ENCODE peak calls at places on chromosomes 3 and 15, in six cellular contexts. One of them, this sample, is unnamed. For H3K9me3, the result is how much of the 10 kb centered on the place peaks cover.

GRCh38 chr3:107221856-107222255 is 155.4 kb upstream of the CCDC54 start:
- DNase-seq in A549: no peak
- DNase-seq in endodermal cell: no peak
- DNase-seq in psoas muscle: no peak
- DNase-seq in ovary: no peak
- DNase-seq in fibroblast of lung: no peak
- DNase-seq in this sample: no peak

GRCh38 chr15:42494998-42495360 is 455 bp upstream of the SNAP23 start:
- DNase-seq in ovary: no peak
- DNase-seq in A549: peak
- DNase-seq in fibroblast of lung: peak
- DNase-seq in endodermal cell: no peak
- DNase-seq in psoas muscle: no peak
- DNase-seq in this sample: peak

GRCh38 chr3:126212629-126213375 is 32.4 kb upstream of the ALDH1L1 start:
- DNase-seq in fibroblast of lung: peak
- DNase-seq in endodermal cell: peak
- DNase-seq in ovary: peak
- DNase-seq in A549: peak
- DNase-seq in psoas muscle: peak
- DNase-seq in this sample: peak

GRCh38 chr15:65772909-65773308 is 19.2 kb downstream of the DENND4A start:
- DNase-seq in endodermal cell: no peak
- DNase-seq in fibroblast of lung: no peak
- DNase-seq in A549: no peak
- DNase-seq in ovary: no peak
- DNase-seq in psoas muscle: no peak
- DNase-seq in this sample: no peak

GRCh38 chr3:64631951-64632350 is 55.8 kb downstream of the ADAMTS9 start:
- DNase-seq in A549: no peak
- DNase-seq in ovary: no peak
- DNase-seq in endodermal cell: no peak
- DNase-seq in psoas muscle: no peak
- DNase-seq in fibroblast of lung: no peak
- DNase-seq in this sample: no peak

GRCh38 chr15:88908697-88909621 is 4.2 kb downstream of the MFGE8 start:
- DNase-seq in fibroblast of lung: peak
- DNase-seq in ovary: no peak
- DNase-seq in A549: no peak
- DNase-seq in endodermal cell: no peak
- DNase-seq in psoas muscle: no peak
- DNase-seq in this sample: no peak

GRCh38 chr15:96066126-96066525 is 264.4 kb upstream of the NR2F2 start:
- DNase-seq in psoas muscle: no peak
- DNase-seq in endodermal cell: no peak
- DNase-seq in A549: no peak
- DNase-seq in ovary: no peak
- DNase-seq in fibroblast of lung: no peak
- DNase-seq in this sample: no peak

GRCh38 chr3:114447950-114448479 is 154.2 kb downstream of the TIGIT start:
- DNase-seq in endodermal cell: no peak
- DNase-seq in A549: no peak
- DNase-seq in ovary: no peak
- DNase-seq in psoas muscle: no peak
- DNase-seq in fibroblast of lung: no peak
- DNase-seq in this sample: no peak

GRCh38 chr3:196782496-196782895 is 42.8 kb downstream of the PAK2 start:
- DNase-seq in ovary: no peak
- DNase-seq in endodermal cell: no peak
- DNase-seq in A549: no peak
- DNase-seq in psoas muscle: no peak
- DNase-seq in fibroblast of lung: no peak
- DNase-seq in this sample: no peak

GRCh38 chr3:196774191-196774820 is 34.6 kb downstream of the PAK2 start:
- DNase-seq in fibroblast of lung: no peak
- DNase-seq in A549: no peak
- DNase-seq in endodermal cell: no peak
- DNase-seq in ovary: no peak
- DNase-seq in psoas muscle: no peak
- DNase-seq in this sample: no peak

GRCh38 chr3:196775938-196776337 is 36.3 kb downstream of the PAK2 start:
- DNase-seq in A549: no peak
- DNase-seq in endodermal cell: no peak
- DNase-seq in psoas muscle: no peak
- DNase-seq in fibroblast of lung: no peak
- DNase-seq in ovary: no peak
- DNase-seq in this sample: no peak

GRCh38 chr3:196774845-196775422 is 35.3 kb downstream of the PAK2 start:
- DNase-seq in ovary: no peak
- DNase-seq in endodermal cell: no peak
- DNase-seq in psoas muscle: no peak
- DNase-seq in A549: no peak
- DNase-seq in fibroblast of lung: no peak
- DNase-seq in this sample: no peak

GRCh38 chr3:196778755-196779154 is 39.1 kb downstream of the PAK2 start:
- DNase-seq in A549: no peak
- DNase-seq in fibroblast of lung: peak
- DNase-seq in ovary: no peak
- DNase-seq in psoas muscle: no peak
- DNase-seq in endodermal cell: no peak
- DNase-seq in this sample: no peak
- H3K9me3 ChIP-seq in A549: under half
- H3K9me3 ChIP-seq in fibroblast of lung: under half
- H3K9me3 ChIP-seq in ovary: under half
- H3K9me3 ChIP-seq in psoas muscle: under half
- H3K9me3 ChIP-seq in endodermal cell: under half
- H3K9me3 ChIP-seq in this sample: under half

DNA sequence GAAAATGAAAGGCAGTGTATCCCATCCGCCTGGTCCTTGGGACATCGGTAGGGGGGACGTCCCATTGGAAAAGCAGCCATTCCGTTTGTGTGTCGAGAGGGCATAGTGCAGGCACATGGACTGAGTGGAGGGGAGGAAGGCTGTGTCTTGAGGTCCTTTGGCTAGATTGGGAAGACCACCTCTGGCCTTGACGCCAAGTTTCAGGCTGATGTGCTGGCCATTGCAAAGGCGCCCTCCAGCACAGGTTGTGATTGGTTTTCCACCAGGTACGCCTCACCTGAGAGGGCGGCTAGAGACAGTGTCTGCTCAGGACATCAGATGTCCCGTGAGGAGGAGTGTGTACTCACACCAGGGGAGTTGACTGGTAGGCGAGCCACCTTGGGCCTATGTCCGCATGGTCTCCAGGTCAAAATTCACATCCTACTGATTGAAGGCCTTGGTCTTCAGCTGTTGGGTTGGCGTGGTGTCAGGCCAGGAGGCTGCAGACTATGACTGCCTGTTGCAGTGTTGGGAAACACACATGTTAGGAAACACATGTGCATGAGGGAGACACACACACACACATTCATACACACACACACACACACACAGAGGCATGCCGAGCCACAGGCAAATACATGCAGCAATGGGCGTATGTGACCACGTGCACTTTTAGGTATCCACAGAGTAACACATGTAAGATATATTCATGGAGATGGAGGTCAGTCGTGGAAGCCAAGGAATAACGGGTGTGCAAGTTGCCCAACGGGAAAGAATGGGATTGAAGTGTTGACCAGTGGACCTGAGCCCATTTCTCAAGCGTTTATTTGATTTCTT is 98.4 kb downstream of the SNRPN start:
- DNase-seq in fibroblast of lung: no peak
- DNase-seq in A549: no peak
- DNase-seq in psoas muscle: no peak
- DNase-seq in endodermal cell: peak
- DNase-seq in ovary: peak
- DNase-seq in this sample: no peak
- H3K9me3 ChIP-seq in fibroblast of lung: under half
- H3K9me3 ChIP-seq in A549: half or more
- H3K9me3 ChIP-seq in psoas muscle: half or more
- H3K9me3 ChIP-seq in endodermal cell: half or more
- H3K9me3 ChIP-seq in ovary: half or more
- H3K9me3 ChIP-seq in this sample: half or more

GRCh38 chr3:117700573-117701360 is 991.2 kb downstream of the TUSC7 start:
- DNase-seq in fibroblast of lung: peak
- DNase-seq in A549: no peak
- DNase-seq in psoas muscle: no peak
- DNase-seq in ovary: no peak
- DNase-seq in endodermal cell: no peak
- DNase-seq in this sample: no peak
- H3K9me3 ChIP-seq in fibroblast of lung: under half
- H3K9me3 ChIP-seq in A549: under half
- H3K9me3 ChIP-seq in psoas muscle: under half
- H3K9me3 ChIP-seq in ovary: under half
- H3K9me3 ChIP-seq in endodermal cell: under half
- H3K9me3 ChIP-seq in this sample: under half

GRCh38 chr3:50411229-50411628 is 51.9 kb upstream of the TMEM115 start:
- DNase-seq in ovary: no peak
- DNase-seq in psoas muscle: no peak
- DNase-seq in endodermal cell: no peak
- DNase-seq in fibroblast of lung: no peak
- DNase-seq in A549: no peak
- DNase-seq in this sample: no peak

GRCh38 chr3:50410185-50410584 is 50.9 kb upstream of the TMEM115 start:
- DNase-seq in endodermal cell: no peak
- DNase-seq in psoas muscle: no peak
- DNase-seq in A549: no peak
- DNase-seq in fibroblast of lung: no peak
- DNase-seq in ovary: no peak
- DNase-seq in this sample: no peak

GRCh38 chr3:50412355-50412754 is 53.0 kb upstream of the TMEM115 start:
- DNase-seq in psoas muscle: no peak
- DNase-seq in A549: no peak
- DNase-seq in fibroblast of lung: no peak
- DNase-seq in endodermal cell: no peak
- DNase-seq in ovary: no peak
- DNase-seq in this sample: no peak

GRCh38 chr3:50408445-50408953 is 49.2 kb upstream of the TMEM115 start:
- DNase-seq in A549: no peak
- DNase-seq in fibroblast of lung: no peak
- DNase-seq in psoas muscle: no peak
- DNase-seq in ovary: no peak
- DNase-seq in endodermal cell: no peak
- DNase-seq in this sample: no peak

GRCh38 chr3:50410593-50411139 is 51.3 kb upstream of the TMEM115 start:
- DNase-seq in psoas muscle: no peak
- DNase-seq in ovary: no peak
- DNase-seq in A549: no peak
- DNase-seq in fibroblast of lung: no peak
- DNase-seq in endodermal cell: no peak
- DNase-seq in this sample: no peak
- H3K9me3 ChIP-seq in psoas muscle: under half
- H3K9me3 ChIP-seq in ovary: under half
- H3K9me3 ChIP-seq in A549: under half
- H3K9me3 ChIP-seq in fibroblast of lung: under half
- H3K9me3 ChIP-seq in endodermal cell: under half
- H3K9me3 ChIP-seq in this sample: under half

GRCh38 chr3:34742151-34742550 is 897.2 kb upstream of the ARPP21 start:
- DNase-seq in endodermal cell: no peak
- DNase-seq in ovary: no peak
- DNase-seq in psoas muscle: no peak
- DNase-seq in A549: no peak
- DNase-seq in fibroblast of lung: no peak
- DNase-seq in this sample: no peak
- H3K9me3 ChIP-seq in endodermal cell: under half
- H3K9me3 ChIP-seq in ovary: under half
- H3K9me3 ChIP-seq in psoas muscle: under half
- H3K9me3 ChIP-seq in A549: under half
- H3K9me3 ChIP-seq in fibroblast of lung: under half
- H3K9me3 ChIP-seq in this sample: under half

GRCh38 chr15:25088261-25088790 is 133.5 kb downstream of the SNRPN start:
- DNase-seq in psoas muscle: no peak
- DNase-seq in endodermal cell: peak
- DNase-seq in fibroblast of lung: no peak
- DNase-seq in ovary: no peak
- DNase-seq in A549: no peak
- DNase-seq in this sample: no peak
- H3K9me3 ChIP-seq in psoas muscle: half or more
- H3K9me3 ChIP-seq in endodermal cell: under half
- H3K9me3 ChIP-seq in fibroblast of lung: under half
- H3K9me3 ChIP-seq in ovary: under half
- H3K9me3 ChIP-seq in A549: under half
- H3K9me3 ChIP-seq in this sample: half or more